ENCODE peak calls at places on chromosomes 6 and 20, in four cellular contexts. One of them, this sample, is unnamed.

GRCh38 chr20:52049001-52049731 is 142.4 kb downstream of the ZFP64 start:
- DNase-seq in right atrium auricular region: no peak
- DNase-seq in astrocyte of the cerebellum: no peak
- DNase-seq in fibroblast of gingiva: peak
- DNase-seq in this sample: no peak

GRCh38 chr20:49039854-49040253 is 6.3 kb upstream of the CSE1L start:
- DNase-seq in astrocyte of the cerebellum: no peak
- DNase-seq in fibroblast of gingiva: no peak
- DNase-seq in right atrium auricular region: peak
- DNase-seq in this sample: no peak

GRCh38 chr20:15138548-15139126 is 801.2 kb upstream of the FLRT3 start:
- DNase-seq in astrocyte of the cerebellum: no peak
- DNase-seq in right atrium auricular region: no peak
- DNase-seq in fibroblast of gingiva: no peak
- DNase-seq in this sample: no peak

GRCh38 chr6:164169355-164169754 is 754.8 kb downstream of the QKI start:
- DNase-seq in astrocyte of the cerebellum: no peak
- DNase-seq in right atrium auricular region: no peak
- DNase-seq in fibroblast of gingiva: no peak
- DNase-seq in this sample: no peak

GRCh38 chr6:22151892-22152291 is 144.9 kb downstream of the PRL start:
- DNase-seq in astrocyte of the cerebellum: no peak
- DNase-seq in right atrium auricular region: no peak
- DNase-seq in fibroblast of gingiva: no peak
- DNase-seq in this sample: no peak

GRCh38 chr20:58446938-58447265 is 57.9 kb downstream of the VAPB start:
- DNase-seq in astrocyte of the cerebellum: no peak
- DNase-seq in right atrium auricular region: no peak
- DNase-seq in fibroblast of gingiva: no peak
- DNase-seq in this sample: no peak

GRCh38 chr6:6969761-6970223 is 138.0 kb upstream of the RREB1 start:
- DNase-seq in right atrium auricular region: no peak
- DNase-seq in fibroblast of gingiva: no peak
- DNase-seq in astrocyte of the cerebellum: no peak
- DNase-seq in this sample: no peak

GRCh38 chr20:8118735-8119134 is 13.3 kb upstream of the PLCB1 start:
- DNase-seq in astrocyte of the cerebellum: no peak
- DNase-seq in right atrium auricular region: no peak
- DNase-seq in fibroblast of gingiva: no peak
- DNase-seq in this sample: no peak

GRCh38 chr20:62688855-62689460 is 19.7 kb upstream of the NTSR1 start:
- DNase-seq in right atrium auricular region: no peak
- DNase-seq in astrocyte of the cerebellum: peak
- DNase-seq in fibroblast of gingiva: no peak
- DNase-seq in this sample: no peak

GRCh38 chr6:15901141-15902115 is 227.5 kb upstream of the MYLIP start:
- DNase-seq in right atrium auricular region: no peak
- DNase-seq in astrocyte of the cerebellum: no peak
- DNase-seq in fibroblast of gingiva: peak
- DNase-seq in this sample: no peak

GRCh38 chr20:24708411-24709295 is 239.2 kb downstream of the SYNDIG1 start:
- DNase-seq in fibroblast of gingiva: no peak
- DNase-seq in astrocyte of the cerebellum: no peak
- DNase-seq in right atrium auricular region: no peak
- DNase-seq in this sample: peak

GRCh38 chr6:21111399-21111725 is 482.2 kb upstream of the SOX4 start:
- DNase-seq in right atrium auricular region: no peak
- DNase-seq in astrocyte of the cerebellum: no peak
- DNase-seq in fibroblast of gingiva: no peak
- DNase-seq in this sample: no peak